ENCODE peak calls at places on chromosome 20, in seven cellular contexts. One of them, this sample, is unnamed. For H3K27me3, the result is how much of the 10 kb centered on the place peaks cover.

GRCh38 chr20:60071965-60072364 is 113.7 kb downstream of the CDH26 start:
- DNase-seq in pancreas: no peak
- DNase-seq in tibial artery: no peak
- DNase-seq in aorta: no peak
- DNase-seq in ovary: no peak
- DNase-seq in heart left ventricle: no peak
- DNase-seq in colonic mucosa: no peak
- DNase-seq in this sample: no peak

GRCh38 chr20:48708116-48708515 is 119.7 kb downstream of the PREX1 start:
- DNase-seq in ovary: no peak
- DNase-seq in aorta: peak
- DNase-seq in tibial artery: peak
- DNase-seq in colonic mucosa: no peak
- DNase-seq in heart left ventricle: no peak
- DNase-seq in pancreas: no peak
- DNase-seq in this sample: no peak

GRCh38 chr20:61979090-61979489 is 86.6 kb downstream of the TAF4 start:
- DNase-seq in ovary: no peak
- DNase-seq in pancreas: no peak
- DNase-seq in heart left ventricle: no peak
- DNase-seq in aorta: no peak
- DNase-seq in tibial artery: no peak
- DNase-seq in colonic mucosa: no peak
- DNase-seq in this sample: no peak

GRCh38 chr20:53028337-53029007 is 56.3 kb downstream of the TSHZ2 start:
- DNase-seq in aorta: no peak
- DNase-seq in heart left ventricle: no peak
- DNase-seq in tibial artery: no peak
- DNase-seq in colonic mucosa: no peak
- DNase-seq in ovary: no peak
- DNase-seq in pancreas: no peak
- DNase-seq in this sample: no peak

GRCh38 chr20:4681971-4682370 is 39.7 kb upstream of the PRND start:
- DNase-seq in colonic mucosa: no peak
- DNase-seq in aorta: no peak
- DNase-seq in pancreas: no peak
- DNase-seq in ovary: no peak
- DNase-seq in heart left ventricle: no peak
- DNase-seq in tibial artery: no peak
- DNase-seq in this sample: no peak

GRCh38 chr20:32839982-32840285 is 18.8 kb upstream of the EFCAB8 start:
- DNase-seq in heart left ventricle: no peak
- DNase-seq in aorta: no peak
- DNase-seq in pancreas: no peak
- DNase-seq in colonic mucosa: no peak
- DNase-seq in tibial artery: no peak
- DNase-seq in ovary: no peak
- DNase-seq in this sample: no peak

GRCh38 chr20:31698803-31699718 is 23.6 kb downstream of the BCL2L1 start:
- DNase-seq in pancreas: peak
- DNase-seq in colonic mucosa: peak
- DNase-seq in heart left ventricle: no peak
- DNase-seq in tibial artery: peak
- DNase-seq in aorta: peak
- DNase-seq in ovary: no peak
- DNase-seq in this sample: peak

GRCh38 chr20:9582137-9582536 is 67.7 kb downstream of the LAMP5 start:
- DNase-seq in ovary: no peak
- DNase-seq in pancreas: no peak
- DNase-seq in heart left ventricle: no peak
- DNase-seq in colonic mucosa: no peak
- DNase-seq in aorta: no peak
- DNase-seq in tibial artery: no peak
- DNase-seq in this sample: no peak

GRCh38 chr20:36591854-36592641 is 13.5 kb upstream of the RAB5IF start:
- DNase-seq in colonic mucosa: no peak
- DNase-seq in ovary: no peak
- DNase-seq in heart left ventricle: no peak
- DNase-seq in pancreas: no peak
- DNase-seq in tibial artery: no peak
- DNase-seq in aorta: no peak
- DNase-seq in this sample: peak

GRCh38 chr20:48904566-48905321 is 16.8 kb upstream of the ARFGEF2 start:
- DNase-seq in heart left ventricle: no peak
- DNase-seq in tibial artery: peak
- DNase-seq in pancreas: peak
- DNase-seq in colonic mucosa: peak
- DNase-seq in ovary: peak
- DNase-seq in aorta: no peak
- DNase-seq in this sample: peak

GRCh38 chr20:44601801-44602204 is 19.4 kb downstream of the PKIG start:
- DNase-seq in pancreas: no peak
- DNase-seq in colonic mucosa: no peak
- DNase-seq in tibial artery: peak
- DNase-seq in aorta: peak
- DNase-seq in heart left ventricle: peak
- DNase-seq in ovary: peak
- DNase-seq in this sample: peak

GRCh38 chr20:32466739-32467505 is 108.8 kb downstream of the ASXL1 start:
- DNase-seq in tibial artery: no peak
- DNase-seq in ovary: no peak
- DNase-seq in pancreas: no peak
- DNase-seq in aorta: no peak
- DNase-seq in heart left ventricle: peak
- DNase-seq in colonic mucosa: no peak
- DNase-seq in this sample: no peak

GRCh38 chr20:18712877-18713276 is 100.7 kb upstream of the SCP2D1 start:
- DNase-seq in ovary: no peak
- DNase-seq in pancreas: no peak
- DNase-seq in heart left ventricle: no peak
- DNase-seq in tibial artery: no peak
- DNase-seq in aorta: no peak
- DNase-seq in colonic mucosa: no peak
- DNase-seq in this sample: no peak

GRCh38 chr20:61953789-61954125 is 111.9 kb downstream of the TAF4 start:
- DNase-seq in pancreas: no peak
- DNase-seq in ovary: no peak
- DNase-seq in tibial artery: peak
- DNase-seq in colonic mucosa: no peak
- DNase-seq in heart left ventricle: no peak
- DNase-seq in aorta: no peak
- DNase-seq in this sample: no peak

GRCh38 chr20:17617212-17617867 is 47.5 kb downstream of the DSTN start:
- DNase-seq in aorta: peak
- DNase-seq in heart left ventricle: peak
- DNase-seq in ovary: peak
- DNase-seq in pancreas: peak
- DNase-seq in tibial artery: peak
- DNase-seq in colonic mucosa: peak
- DNase-seq in this sample: peak

GRCh38 chr20:2745936-2746635 is 53.5 kb downstream of the EBF4 start:
- DNase-seq in pancreas: no peak
- DNase-seq in colonic mucosa: no peak
- DNase-seq in tibial artery: no peak
- DNase-seq in heart left ventricle: no peak
- DNase-seq in aorta: no peak
- DNase-seq in ovary: no peak
- DNase-seq in this sample: no peak
- H3K27me3 ChIP-seq in pancreas: under half
- H3K27me3 ChIP-seq in colonic mucosa: under half
- H3K27me3 ChIP-seq in tibial artery: under half
- H3K27me3 ChIP-seq in heart left ventricle: under half
- H3K27me3 ChIP-seq in aorta: under half
- H3K27me3 ChIP-seq in ovary: under half
- H3K27me3 ChIP-seq in this sample: under half

GRCh38 chr20:2480381-2480780 is 9.8 kb upstream of the SNRPB start:
- DNase-seq in aorta: no peak
- DNase-seq in heart left ventricle: no peak
- DNase-seq in ovary: no peak
- DNase-seq in tibial artery: no peak
- DNase-seq in pancreas: no peak
- DNase-seq in colonic mucosa: no peak
- DNase-seq in this sample: no peak

GRCh38 chr20:2475850-2476741 is 5.5 kb upstream of the SNRPB start:
- DNase-seq in ovary: no peak
- DNase-seq in colonic mucosa: no peak
- DNase-seq in pancreas: no peak
- DNase-seq in aorta: no peak
- DNase-seq in heart left ventricle: no peak
- DNase-seq in tibial artery: no peak
- DNase-seq in this sample: no peak

DNA sequence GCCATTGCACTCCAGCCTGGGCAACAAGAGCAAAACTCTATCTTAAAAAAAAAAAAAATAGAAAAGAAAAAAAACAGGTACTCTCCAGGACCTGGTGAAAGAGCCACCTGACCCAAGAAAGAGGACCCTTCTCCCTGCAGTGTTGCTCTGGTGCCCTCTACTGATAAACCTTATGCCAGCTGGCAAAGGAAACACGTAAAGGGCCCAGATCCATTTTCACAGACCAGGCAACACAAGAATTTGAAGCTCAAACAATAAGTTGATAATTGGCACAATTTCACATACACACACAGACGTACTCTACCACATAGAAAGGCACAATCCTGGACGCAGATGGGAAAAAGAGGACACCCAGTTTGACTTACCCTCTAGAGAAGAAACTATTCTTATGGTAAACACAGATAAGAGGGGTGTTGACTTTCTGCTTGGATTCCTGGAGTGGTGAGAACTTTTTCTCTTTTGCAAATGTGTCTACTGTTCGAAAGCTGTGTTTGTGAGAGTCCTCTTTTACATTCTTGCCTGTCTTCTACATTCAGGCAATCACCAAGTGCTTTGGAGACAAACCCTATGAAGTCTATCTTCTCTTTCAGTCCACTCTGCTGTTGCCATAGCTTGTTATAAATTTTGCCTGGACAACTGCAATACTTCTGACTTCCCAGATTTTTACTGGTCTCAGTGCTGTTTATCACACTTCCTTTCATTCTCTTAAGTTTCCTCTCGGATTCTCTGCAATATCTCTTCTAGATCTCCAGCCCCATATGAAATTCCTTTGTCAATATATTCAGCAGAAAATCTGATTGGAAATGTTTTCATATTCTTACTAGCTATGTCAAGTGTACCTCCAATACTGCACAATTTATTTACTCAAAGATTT is 6.4 kb upstream of the SNRPB start:
- DNase-seq in heart left ventricle: no peak
- DNase-seq in colonic mucosa: no peak
- DNase-seq in aorta: no peak
- DNase-seq in pancreas: no peak
- DNase-seq in tibial artery: no peak
- DNase-seq in ovary: no peak
- DNase-seq in this sample: no peak
- H3K27me3 ChIP-seq in heart left ventricle: under half
- H3K27me3 ChIP-seq in colonic mucosa: under half
- H3K27me3 ChIP-seq in aorta: under half
- H3K27me3 ChIP-seq in pancreas: under half
- H3K27me3 ChIP-seq in tibial artery: under half
- H3K27me3 ChIP-seq in ovary: under half
- H3K27me3 ChIP-seq in this sample: under half

GRCh38 chr20:57033994-57034393 is 232.4 kb downstream of the BMP7 start:
- DNase-seq in heart left ventricle: no peak
- DNase-seq in tibial artery: no peak
- DNase-seq in aorta: no peak
- DNase-seq in pancreas: no peak
- DNase-seq in colonic mucosa: no peak
- DNase-seq in ovary: no peak
- DNase-seq in this sample: no peak
- H3K27me3 ChIP-seq in heart left ventricle: under half
- H3K27me3 ChIP-seq in tibial artery: under half
- H3K27me3 ChIP-seq in aorta: under half
- H3K27me3 ChIP-seq in pancreas: under half
- H3K27me3 ChIP-seq in colonic mucosa: under half
- H3K27me3 ChIP-seq in ovary: under half
- H3K27me3 ChIP-seq in this sample: under half

GRCh38 chr20:58583141-58583540 is 67.9 kb upstream of the APCDD1L start:
- DNase-seq in pancreas: no peak
- DNase-seq in aorta: peak
- DNase-seq in tibial artery: peak
- DNase-seq in ovary: no peak
- DNase-seq in colonic mucosa: no peak
- DNase-seq in heart left ventricle: no peak
- DNase-seq in this sample: no peak
- H3K27me3 ChIP-seq in pancreas: under half
- H3K27me3 ChIP-seq in aorta: under half
- H3K27me3 ChIP-seq in tibial artery: under half
- H3K27me3 ChIP-seq in ovary: under half
- H3K27me3 ChIP-seq in colonic mucosa: under half
- H3K27me3 ChIP-seq in heart left ventricle: under half
- H3K27me3 ChIP-seq in this sample: under half

GRCh38 chr20:1245578-1245977 is 19.7 kb downstream of the RAD21L1 start:
- DNase-seq in ovary: no peak
- DNase-seq in aorta: no peak
- DNase-seq in heart left ventricle: no peak
- DNase-seq in pancreas: no peak
- DNase-seq in colonic mucosa: no peak
- DNase-seq in tibial artery: no peak
- DNase-seq in this sample: no peak

GRCh38 chr20:1241456-1241855 is 15.6 kb downstream of the RAD21L1 start:
- DNase-seq in heart left ventricle: no peak
- DNase-seq in tibial artery: no peak
- DNase-seq in pancreas: no peak
- DNase-seq in colonic mucosa: no peak
- DNase-seq in aorta: no peak
- DNase-seq in ovary: no peak
- DNase-seq in this sample: no peak

GRCh38 chr20:1242530-1242929 is 16.7 kb downstream of the RAD21L1 start:
- DNase-seq in aorta: no peak
- DNase-seq in colonic mucosa: no peak
- DNase-seq in ovary: no peak
- DNase-seq in heart left ventricle: no peak
- DNase-seq in tibial artery: no peak
- DNase-seq in pancreas: no peak
- DNase-seq in this sample: no peak

GRCh38 chr20:1242099-1242498 is 16.3 kb downstream of the RAD21L1 start:
- DNase-seq in pancreas: no peak
- DNase-seq in ovary: no peak
- DNase-seq in colonic mucosa: no peak
- DNase-seq in aorta: no peak
- DNase-seq in heart left ventricle: no peak
- DNase-seq in tibial artery: no peak
- DNase-seq in this sample: no peak

GRCh38 chr20:1240549-1240948 is 14.7 kb downstream of the RAD21L1 start:
- DNase-seq in colonic mucosa: no peak
- DNase-seq in pancreas: no peak
- DNase-seq in ovary: no peak
- DNase-seq in aorta: no peak
- DNase-seq in tibial artery: no peak
- DNase-seq in heart left ventricle: no peak
- DNase-seq in this sample: no peak
- H3K27me3 ChIP-seq in colonic mucosa: under half
- H3K27me3 ChIP-seq in pancreas: under half
- H3K27me3 ChIP-seq in ovary: under half
- H3K27me3 ChIP-seq in aorta: under half
- H3K27me3 ChIP-seq in tibial artery: under half
- H3K27me3 ChIP-seq in heart left ventricle: under half
- H3K27me3 ChIP-seq in this sample: under half